ENCODE peak calls at places on chromosomes 13 and 19, in nine cellular contexts. One of them, this sample, is unnamed.

GRCh38 chr19:8141726-8142524 is 7.5 kb downstream of the FBN3 start:
- DNase-seq in heart right ventricle: no peak
- DNase-seq in ovary: no peak
- DNase-seq in lung: no peak
- DNase-seq in right lobe of liver: no peak
- DNase-seq in Peyer's patch: no peak
- DNase-seq in fibroblast of lung: no peak
- DNase-seq in iPS DF 6.9: no peak
- DNase-seq in sigmoid colon: no peak
- DNase-seq in this sample: no peak

GRCh38 chr13:21542563-21542962 is 61.4 kb downstream of the MICU2 start:
- DNase-seq in fibroblast of lung: peak; percentile 44
- DNase-seq in heart right ventricle: no peak
- DNase-seq in sigmoid colon: no peak
- DNase-seq in iPS DF 6.9: no peak
- DNase-seq in ovary: no peak
- DNase-seq in Peyer's patch: no peak
- DNase-seq in right lobe of liver: no peak
- DNase-seq in lung: no peak
- DNase-seq in this sample: no peak

GRCh38 chr19:49213791-49214190 is 56.2 kb downstream of the TRPM4 start:
- DNase-seq in right lobe of liver: no peak
- DNase-seq in heart right ventricle: no peak
- DNase-seq in iPS DF 6.9: no peak
- DNase-seq in sigmoid colon: no peak
- DNase-seq in ovary: no peak
- DNase-seq in fibroblast of lung: no peak
- DNase-seq in Peyer's patch: no peak
- DNase-seq in lung: no peak
- DNase-seq in this sample: no peak

GRCh38 chr13:100588350-100589177 is at the start of gene GGACT:
- DNase-seq in iPS DF 6.9: peak; percentile 68
- DNase-seq in heart right ventricle: peak; percentile 64
- DNase-seq in lung: peak; percentile 69
- DNase-seq in ovary: peak; percentile 80
- DNase-seq in right lobe of liver: peak; percentile 75
- DNase-seq in fibroblast of lung: peak; percentile 56
- DNase-seq in Peyer's patch: peak; percentile 76
- DNase-seq in sigmoid colon: peak; percentile 74
- DNase-seq in this sample: peak; percentile 92

GRCh38 chr19:33684550-33685303 is 63.0 kb downstream of the CHST8 start:
- DNase-seq in Peyer's patch: no peak
- DNase-seq in fibroblast of lung: no peak
- DNase-seq in heart right ventricle: no peak
- DNase-seq in sigmoid colon: peak; percentile 48
- DNase-seq in right lobe of liver: no peak
- DNase-seq in lung: no peak
- DNase-seq in iPS DF 6.9: no peak
- DNase-seq in ovary: no peak
- DNase-seq in this sample: peak; percentile 11

GRCh38 chr19:45049073-45049736 is 10.4 kb downstream of the CLASRP start:
- DNase-seq in heart right ventricle: peak; percentile 33
- DNase-seq in lung: no peak
- DNase-seq in sigmoid colon: no peak
- DNase-seq in ovary: no peak
- DNase-seq in iPS DF 6.9: no peak
- DNase-seq in right lobe of liver: peak; percentile 90
- DNase-seq in Peyer's patch: no peak
- DNase-seq in fibroblast of lung: no peak
- DNase-seq in this sample: no peak

GRCh38 chr19:51345076-51345620 is 3.2 kb upstream of the VSIG10L start:
- DNase-seq in ovary: no peak
- DNase-seq in fibroblast of lung: no peak
- DNase-seq in lung: no peak
- DNase-seq in right lobe of liver: no peak
- DNase-seq in heart right ventricle: no peak
- DNase-seq in sigmoid colon: no peak
- DNase-seq in Peyer's patch: no peak
- DNase-seq in iPS DF 6.9: no peak
- DNase-seq in this sample: no peak

GRCh38 chr19:40379446-40380198 is 10.4 kb downstream of the HIPK4 start:
- DNase-seq in right lobe of liver: no peak
- DNase-seq in ovary: no peak
- DNase-seq in iPS DF 6.9: no peak
- DNase-seq in sigmoid colon: no peak
- DNase-seq in heart right ventricle: no peak
- DNase-seq in lung: no peak
- DNase-seq in Peyer's patch: no peak
- DNase-seq in fibroblast of lung: no peak
- DNase-seq in this sample: no peak

GRCh38 chr19:41843371-41843770 is 1.1 kb downstream of the LYPD4 start:
- DNase-seq in Peyer's patch: no peak
- DNase-seq in lung: no peak
- DNase-seq in right lobe of liver: no peak
- DNase-seq in fibroblast of lung: no peak
- DNase-seq in ovary: no peak
- DNase-seq in iPS DF 6.9: no peak
- DNase-seq in sigmoid colon: no peak
- DNase-seq in heart right ventricle: no peak
- DNase-seq in this sample: no peak

GRCh38 chr19:4305253-4305612 is 835 bp downstream of the FSD1 start:
- DNase-seq in sigmoid colon: no peak
- DNase-seq in right lobe of liver: no peak
- DNase-seq in lung: no peak
- DNase-seq in Peyer's patch: no peak
- DNase-seq in heart right ventricle: no peak
- DNase-seq in fibroblast of lung: no peak
- DNase-seq in iPS DF 6.9: no peak
- DNase-seq in ovary: no peak
- DNase-seq in this sample: no peak

GRCh38 chr19:4304509-4305252 is at the start of gene FSD1:
- DNase-seq in right lobe of liver: no peak
- DNase-seq in heart right ventricle: no peak
- DNase-seq in sigmoid colon: no peak
- DNase-seq in ovary: peak; percentile 51
- DNase-seq in fibroblast of lung: peak; percentile 37
- DNase-seq in Peyer's patch: peak; percentile 42
- DNase-seq in lung: no peak
- DNase-seq in iPS DF 6.9: peak; percentile 64
- DNase-seq in this sample: no peak

GRCh38 chr19:4302238-4302630 is at the start of gene TMIGD2:
- DNase-seq in fibroblast of lung: no peak
- DNase-seq in sigmoid colon: no peak
- DNase-seq in Peyer's patch: no peak
- DNase-seq in lung: no peak
- DNase-seq in heart right ventricle: no peak
- DNase-seq in right lobe of liver: no peak
- DNase-seq in iPS DF 6.9: no peak
- DNase-seq in ovary: no peak
- DNase-seq in this sample: no peak

GRCh38 chr19:4305659-4306058 is 1.3 kb downstream of the FSD1 start:
- DNase-seq in right lobe of liver: no peak
- DNase-seq in lung: no peak
- DNase-seq in fibroblast of lung: no peak
- DNase-seq in ovary: no peak
- DNase-seq in iPS DF 6.9: no peak
- DNase-seq in heart right ventricle: no peak
- DNase-seq in Peyer's patch: no peak
- DNase-seq in sigmoid colon: no peak
- DNase-seq in this sample: no peak

DNA sequence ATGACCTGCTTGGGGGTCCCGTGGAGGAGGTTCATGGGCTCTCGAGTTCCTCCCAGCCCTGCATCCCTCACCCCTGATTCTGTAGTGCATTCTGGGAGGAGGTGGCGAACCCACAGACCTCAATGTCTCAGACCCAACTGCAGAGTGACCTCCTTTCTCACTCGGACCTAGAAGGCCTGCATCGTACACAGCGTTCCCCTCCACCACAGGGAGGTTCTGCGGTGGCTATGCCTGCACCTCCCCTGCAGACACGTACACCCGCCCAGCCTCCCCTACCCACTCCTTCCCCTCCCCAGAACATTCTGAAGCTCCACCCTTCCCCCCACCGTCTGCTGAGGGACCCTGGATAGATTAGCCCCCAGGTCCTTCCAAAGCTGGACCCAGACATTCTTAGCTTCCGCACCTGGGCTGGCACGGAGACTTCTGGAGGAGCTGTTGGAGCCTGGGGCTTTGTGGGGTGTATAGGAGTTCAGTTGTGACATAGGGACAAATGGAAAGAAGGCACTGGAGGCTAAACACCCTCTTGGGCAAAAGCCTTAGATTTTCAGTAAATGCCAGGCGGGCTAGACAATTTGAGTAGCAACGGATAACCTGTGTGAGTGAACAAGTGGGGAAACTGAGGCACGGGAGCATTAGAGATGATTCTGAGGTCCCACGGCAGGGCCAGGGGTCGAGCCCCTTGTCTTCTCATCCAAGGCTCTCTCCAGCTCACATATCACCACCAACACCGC is 455 bp upstream of the FSD1 start:
- DNase-seq in Peyer's patch: peak; percentile 18
- DNase-seq in sigmoid colon: no peak
- DNase-seq in lung: no peak
- DNase-seq in right lobe of liver: no peak
- DNase-seq in ovary: no peak
- DNase-seq in fibroblast of lung: no peak
- DNase-seq in heart right ventricle: no peak
- DNase-seq in iPS DF 6.9: no peak
- DNase-seq in this sample: no peak
- H3K27ac ChIP-seq in Peyer's patch: peak overlapping the region; percentile 1
- H3K27ac ChIP-seq in sigmoid colon: no peak overlapping the region
- H3K27ac ChIP-seq in lung: no peak overlapping the region
- H3K27ac ChIP-seq in right lobe of liver: no peak overlapping the region
- H3K27ac ChIP-seq in ovary: no peak overlapping the region
- H3K27ac ChIP-seq in fibroblast of lung: no peak overlapping the region
- H3K27ac ChIP-seq in heart right ventricle: no peak overlapping the region
- H3K27ac ChIP-seq in iPS DF 6.9: no peak overlapping the region
- H3K27ac ChIP-seq in this sample: no peak overlapping the region

DNA sequence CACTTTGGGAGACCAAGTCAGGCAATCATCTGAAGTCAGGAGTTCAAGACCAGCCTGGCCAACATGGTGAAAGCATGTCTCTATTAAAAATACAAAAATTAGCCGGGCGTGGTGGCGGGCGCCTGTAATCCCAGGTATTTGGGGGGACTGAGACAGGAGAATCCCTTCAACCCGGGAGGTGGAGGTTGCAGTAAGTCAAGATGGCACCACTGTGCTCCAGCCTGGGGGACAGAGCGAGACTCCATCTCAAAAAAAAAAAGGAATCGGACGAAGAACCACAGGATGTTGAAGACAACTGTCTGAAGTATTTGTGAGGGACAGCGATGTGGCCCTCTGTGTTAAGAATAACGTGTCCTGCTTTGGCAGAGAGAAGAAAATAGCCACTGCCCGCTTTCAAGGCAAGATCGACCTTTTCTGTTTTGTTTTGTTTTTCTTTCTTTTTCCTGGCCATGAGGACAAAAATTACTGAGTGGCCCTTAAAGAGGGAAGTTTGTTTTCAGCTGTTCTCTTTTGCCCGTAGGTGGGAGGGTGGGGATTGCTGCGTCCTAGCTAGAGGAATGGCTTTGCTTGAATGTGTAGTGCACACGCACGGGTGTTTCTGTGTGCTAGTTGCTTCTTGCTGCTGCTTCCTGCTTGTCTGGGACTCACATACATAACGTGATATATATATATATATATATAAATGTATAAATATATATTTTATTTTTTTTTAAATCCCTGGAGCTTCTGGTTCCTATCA is 6.2 kb upstream of the PRKCG start:
- DNase-seq in ovary: no peak
- DNase-seq in fibroblast of lung: no peak
- DNase-seq in right lobe of liver: no peak
- DNase-seq in heart right ventricle: no peak
- DNase-seq in lung: no peak
- DNase-seq in iPS DF 6.9: no peak
- DNase-seq in sigmoid colon: no peak
- DNase-seq in Peyer's patch: no peak
- DNase-seq in this sample: no peak
- H3K4me1 ChIP-seq in ovary: peaks cover 5% of the 10 kb centered on the region
- H3K4me1 ChIP-seq in fibroblast of lung: peaks cover 6% of the 10 kb centered on the region
- H3K4me1 ChIP-seq in right lobe of liver: no peaks in the 10 kb centered on the region
- H3K4me1 ChIP-seq in heart right ventricle: peaks cover 6% of the 10 kb centered on the region
- H3K4me1 ChIP-seq in lung: peaks cover 11% of the 10 kb centered on the region
- H3K4me1 ChIP-seq in iPS DF 6.9: no peaks in the 10 kb centered on the region
- H3K4me1 ChIP-seq in sigmoid colon: peaks cover 82% of the 10 kb centered on the region
- H3K4me1 ChIP-seq in Peyer's patch: no peaks in the 10 kb centered on the region
- H3K4me1 ChIP-seq in this sample: no peaks in the 10 kb centered on the region

GRCh38 chr13:34810996-34811395 is 131.1 kb upstream of the NBEA start:
- DNase-seq in fibroblast of lung: peak; percentile 7
- DNase-seq in lung: no peak
- DNase-seq in ovary: no peak
- DNase-seq in sigmoid colon: no peak
- DNase-seq in heart right ventricle: no peak
- DNase-seq in right lobe of liver: no peak
- DNase-seq in Peyer's patch: no peak
- DNase-seq in iPS DF 6.9: no peak
- DNase-seq in this sample: no peak

GRCh38 chr13:34817246-34817645 is 124.8 kb upstream of the NBEA start:
- DNase-seq in Peyer's patch: no peak
- DNase-seq in fibroblast of lung: peak; percentile 88
- DNase-seq in sigmoid colon: no peak
- DNase-seq in iPS DF 6.9: no peak
- DNase-seq in right lobe of liver: no peak
- DNase-seq in heart right ventricle: no peak
- DNase-seq in lung: no peak
- DNase-seq in ovary: no peak
- DNase-seq in this sample: no peak

GRCh38 chr13:34816543-34816942 is 125.5 kb upstream of the NBEA start:
- DNase-seq in heart right ventricle: no peak
- DNase-seq in Peyer's patch: no peak
- DNase-seq in right lobe of liver: no peak
- DNase-seq in fibroblast of lung: peak; percentile 73
- DNase-seq in iPS DF 6.9: no peak
- DNase-seq in sigmoid colon: no peak
- DNase-seq in ovary: no peak
- DNase-seq in lung: no peak
- DNase-seq in this sample: no peak

GRCh38 chr13:34816118-34816517 is 126.0 kb upstream of the NBEA start:
- DNase-seq in fibroblast of lung: no peak
- DNase-seq in Peyer's patch: no peak
- DNase-seq in right lobe of liver: no peak
- DNase-seq in iPS DF 6.9: peak; percentile 25
- DNase-seq in sigmoid colon: no peak
- DNase-seq in ovary: no peak
- DNase-seq in lung: no peak
- DNase-seq in heart right ventricle: no peak
- DNase-seq in this sample: no peak
- H3K4me3 ChIP-seq in fibroblast of lung: no peak overlapping the region
- H3K4me3 ChIP-seq in Peyer's patch: no peak overlapping the region
- H3K4me3 ChIP-seq in right lobe of liver: no peak overlapping the region
- H3K4me3 ChIP-seq in iPS DF 6.9: no peak overlapping the region
- H3K4me3 ChIP-seq in sigmoid colon: no peak overlapping the region
- H3K4me3 ChIP-seq in ovary: no peak overlapping the region
- H3K4me3 ChIP-seq in lung: no peak overlapping the region
- H3K4me3 ChIP-seq in heart right ventricle: no peak overlapping the region
- H3K4me3 ChIP-seq in this sample: no peak overlapping the region

DNA sequence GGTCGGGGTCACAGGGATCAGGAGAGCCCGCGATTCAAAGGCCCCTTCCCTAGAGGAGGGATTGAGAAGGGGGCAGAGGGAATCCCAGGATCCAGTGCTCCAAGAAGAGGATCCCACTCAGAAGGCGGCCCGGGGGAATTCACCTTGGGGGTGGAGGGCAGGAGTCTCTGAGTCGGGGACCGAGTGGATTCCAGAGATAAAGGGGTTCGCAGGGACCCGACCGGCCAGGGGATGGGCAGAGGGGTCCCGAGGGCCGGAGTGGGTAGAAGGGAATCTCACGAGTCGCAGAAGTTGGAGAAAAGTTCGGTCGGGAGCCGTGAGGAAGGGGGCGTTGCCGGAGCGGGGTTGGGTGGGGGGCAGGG is 261 bp downstream of the PRKD2 start:
- DNase-seq in heart right ventricle: no peak
- DNase-seq in sigmoid colon: no peak
- DNase-seq in fibroblast of lung: no peak
- DNase-seq in ovary: no peak
- DNase-seq in Peyer's patch: no peak
- DNase-seq in iPS DF 6.9: no peak
- DNase-seq in right lobe of liver: no peak
- DNase-seq in lung: no peak
- DNase-seq in this sample: no peak
- H3K27ac ChIP-seq in heart right ventricle: peak overlapping the region; percentile 91
- H3K27ac ChIP-seq in sigmoid colon: peak overlapping the region; percentile 84
- H3K27ac ChIP-seq in fibroblast of lung: peak overlapping the region; percentile 78
- H3K27ac ChIP-seq in ovary: peak overlapping the region; percentile 95
- H3K27ac ChIP-seq in Peyer's patch: peak overlapping the region; percentile 95
- H3K27ac ChIP-seq in iPS DF 6.9: no peak overlapping the region
- H3K27ac ChIP-seq in right lobe of liver: peak overlapping the region; percentile 93
- H3K27ac ChIP-seq in lung: peak overlapping the region; percentile 78
- H3K27ac ChIP-seq in this sample: no peak overlapping the region